ENCODE peak calls at places on chromosomes 11 and 22, in eight cellular contexts. One of them, this sample, is unnamed.

GRCh38 chr11:117980716-117981115 is 5.5 kb upstream of the IL10RA start:
- DNase-seq in stimulated activated naive CD4-positive, alpha-beta T cell: no peak
- DNase-seq in T-helper 1 cell: no peak
- DNase-seq in DMS153: no peak
- DNase-seq in EH: no peak
- DNase-seq in activated T-cell treated with anti-CD3 and anti-CD28 coated beads, Interleukin-2, amount 50 U/mL, for 72 hours: no peak
- DNase-seq in NCI-H510A treated with DMSO at 0.1 percent for 48 hours: no peak
- DNase-seq in right cardiac atrium: no peak
- DNase-seq in this sample: no peak

GRCh38 chr22:49488943-49489342 is 338.7 kb downstream of the BRD1 start:
- DNase-seq in stimulated activated naive CD4-positive, alpha-beta T cell: no peak
- DNase-seq in T-helper 1 cell: no peak
- DNase-seq in DMS153: no peak
- DNase-seq in EH: no peak
- DNase-seq in activated T-cell treated with anti-CD3 and anti-CD28 coated beads, Interleukin-2, amount 50 U/mL, for 72 hours: no peak
- DNase-seq in NCI-H510A treated with DMSO at 0.1 percent for 48 hours: no peak
- DNase-seq in right cardiac atrium: no peak
- DNase-seq in this sample: no peak

GRCh38 chr11:95363710-95364109 is 132.7 kb upstream of the SESN3 start:
- DNase-seq in stimulated activated naive CD4-positive, alpha-beta T cell: no peak
- DNase-seq in T-helper 1 cell: no peak
- DNase-seq in DMS153: peak
- DNase-seq in EH: no peak
- DNase-seq in activated T-cell treated with anti-CD3 and anti-CD28 coated beads, Interleukin-2, amount 50 U/mL, for 72 hours: no peak
- DNase-seq in NCI-H510A treated with DMSO at 0.1 percent for 48 hours: no peak
- DNase-seq in right cardiac atrium: peak
- DNase-seq in this sample: peak

GRCh38 chr22:40325315-40325714 is 21.0 kb upstream of the ADSL start:
- DNase-seq in stimulated activated naive CD4-positive, alpha-beta T cell: peak
- DNase-seq in T-helper 1 cell: no peak
- DNase-seq in DMS153: no peak
- DNase-seq in EH: no peak
- DNase-seq in activated T-cell treated with anti-CD3 and anti-CD28 coated beads, Interleukin-2, amount 50 U/mL, for 72 hours: peak
- DNase-seq in NCI-H510A treated with DMSO at 0.1 percent for 48 hours: no peak
- DNase-seq in right cardiac atrium: no peak
- DNase-seq in this sample: no peak

GRCh38 chr11:20639688-20640087 is 29.7 kb upstream of the NELL1 start:
- DNase-seq in stimulated activated naive CD4-positive, alpha-beta T cell: no peak
- DNase-seq in T-helper 1 cell: no peak
- DNase-seq in DMS153: no peak
- DNase-seq in EH: no peak
- DNase-seq in activated T-cell treated with anti-CD3 and anti-CD28 coated beads, Interleukin-2, amount 50 U/mL, for 72 hours: no peak
- DNase-seq in NCI-H510A treated with DMSO at 0.1 percent for 48 hours: no peak
- DNase-seq in right cardiac atrium: no peak
- DNase-seq in this sample: no peak

GRCh38 chr11:76801736-76802135 is 18.6 kb downstream of the TSKU start:
- DNase-seq in stimulated activated naive CD4-positive, alpha-beta T cell: no peak
- DNase-seq in T-helper 1 cell: no peak
- DNase-seq in DMS153: peak
- DNase-seq in EH: no peak
- DNase-seq in activated T-cell treated with anti-CD3 and anti-CD28 coated beads, Interleukin-2, amount 50 U/mL, for 72 hours: no peak
- DNase-seq in NCI-H510A treated with DMSO at 0.1 percent for 48 hours: peak
- DNase-seq in right cardiac atrium: no peak
- DNase-seq in this sample: no peak

GRCh38 chr22:50733521-50734342 is 4.3 kb upstream of the ACR start:
- DNase-seq in stimulated activated naive CD4-positive, alpha-beta T cell: no peak
- DNase-seq in T-helper 1 cell: no peak
- DNase-seq in DMS153: no peak
- DNase-seq in EH: peak
- DNase-seq in activated T-cell treated with anti-CD3 and anti-CD28 coated beads, Interleukin-2, amount 50 U/mL, for 72 hours: no peak
- DNase-seq in NCI-H510A treated with DMSO at 0.1 percent for 48 hours: no peak
- DNase-seq in right cardiac atrium: peak
- DNase-seq in this sample: no peak

GRCh38 chr11:128726464-128727139 is 32.7 kb downstream of the FLI1 start:
- DNase-seq in stimulated activated naive CD4-positive, alpha-beta T cell: peak
- DNase-seq in T-helper 1 cell: no peak
- DNase-seq in DMS153: no peak
- DNase-seq in EH: no peak
- DNase-seq in activated T-cell treated with anti-CD3 and anti-CD28 coated beads, Interleukin-2, amount 50 U/mL, for 72 hours: no peak
- DNase-seq in NCI-H510A treated with DMSO at 0.1 percent for 48 hours: no peak
- DNase-seq in right cardiac atrium: no peak
- DNase-seq in this sample: no peak